ENCODE peak calls at places on chromosome 14, in four cellular contexts. One of them, this sample, is unnamed.

GRCh38 chr14:99734406-99735051 is 50.4 kb downstream of the CYP46A1 start:
- DNase-seq in K562: no peak
- DNase-seq in thyroid gland: peak
- DNase-seq in IMR-90: no peak
- DNase-seq in this sample: peak

GRCh38 chr14:101518611-101519048 is 42.7 kb upstream of the DIO3 start:
- DNase-seq in thyroid gland: peak
- DNase-seq in K562: no peak
- DNase-seq in IMR-90: no peak
- DNase-seq in this sample: no peak

GRCh38 chr14:29584992-29585391 is 342.7 kb downstream of the PRKD1 start:
- DNase-seq in thyroid gland: peak
- DNase-seq in IMR-90: peak
- DNase-seq in K562: no peak
- DNase-seq in this sample: no peak

GRCh38 chr14:52025952-52026510 is 36.7 kb downstream of the RTRAF start:
- DNase-seq in K562: no peak
- DNase-seq in thyroid gland: no peak
- DNase-seq in IMR-90: peak
- DNase-seq in this sample: no peak

GRCh38 chr14:77051101-77051500 is 22.6 kb upstream of the IRF2BPL start:
- DNase-seq in IMR-90: no peak
- DNase-seq in K562: no peak
- DNase-seq in thyroid gland: peak
- DNase-seq in this sample: no peak

GRCh38 chr14:96676161-96676560 is 121.0 kb upstream of the VRK1 start:
- DNase-seq in K562: no peak
- DNase-seq in thyroid gland: no peak
- DNase-seq in IMR-90: peak
- DNase-seq in this sample: no peak

GRCh38 chr14:30998100-30998706 is 27.2 kb upstream of the AP4S1 start:
- DNase-seq in thyroid gland: no peak
- DNase-seq in K562: no peak
- DNase-seq in IMR-90: no peak
- DNase-seq in this sample: no peak

GRCh38 chr14:31038521-31039166 is 12.5 kb upstream of the STRN3 start:
- DNase-seq in thyroid gland: no peak
- DNase-seq in K562: no peak
- DNase-seq in IMR-90: no peak
- DNase-seq in this sample: no peak

GRCh38 chr14:90677484-90678045 is 138.7 kb downstream of the TTC7B start:
- DNase-seq in thyroid gland: no peak
- DNase-seq in IMR-90: peak
- DNase-seq in K562: no peak
- DNase-seq in this sample: no peak

GRCh38 chr14:90815567-90815816 is 738 bp downstream of the TTC7B start:
- DNase-seq in K562: no peak
- DNase-seq in thyroid gland: no peak
- DNase-seq in IMR-90: no peak
- DNase-seq in this sample: no peak

GRCh38 chr14:91114079-91115065 is 499 bp downstream of the DGLUCY start:
- DNase-seq in thyroid gland: peak
- DNase-seq in K562: peak
- DNase-seq in IMR-90: peak
- DNase-seq in this sample: peak

GRCh38 chr14:103770902-103771301 is 55.3 kb downstream of the ZFYVE21 start:
- DNase-seq in IMR-90: no peak
- DNase-seq in K562: no peak
- DNase-seq in thyroid gland: no peak
- DNase-seq in this sample: no peak

GRCh38 chr14:78904094-78904493 is 733.9 kb downstream of the NRXN3 start:
- DNase-seq in K562: no peak
- DNase-seq in thyroid gland: no peak
- DNase-seq in IMR-90: no peak
- DNase-seq in this sample: no peak
- TF ChIP-seq CTCF in K562: no peak
- TF ChIP-seq CTCF in thyroid gland: no peak
- TF ChIP-seq CTCF in IMR-90: no peak
- TF ChIP-seq CTCF in this sample: no peak

DNA sequence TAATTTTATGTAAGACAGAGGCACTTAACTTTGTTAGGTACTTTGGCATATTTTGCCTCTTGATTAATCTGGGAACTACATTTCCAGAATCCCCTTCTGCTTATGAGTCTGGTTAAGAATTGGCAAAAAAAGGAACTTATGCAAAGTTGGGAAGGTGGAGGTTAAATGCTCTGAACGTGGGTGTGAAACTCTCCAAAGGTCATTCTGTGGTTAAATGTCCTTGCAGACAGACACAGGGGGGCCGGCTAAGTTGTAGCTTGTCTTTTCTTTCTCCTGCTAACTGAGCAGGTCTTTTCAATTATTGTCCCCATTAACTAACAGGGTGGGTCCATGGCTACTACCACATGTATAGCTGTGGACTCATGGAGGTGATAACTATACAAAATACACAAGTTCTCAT is 248.6 kb upstream of the NOVA1 start:
- DNase-seq in K562: peak
- DNase-seq in IMR-90: no peak
- DNase-seq in thyroid gland: no peak
- DNase-seq in this sample: no peak
- TF ChIP-seq POLR2A in K562: no peak
- TF ChIP-seq POLR2A in IMR-90: no peak
- TF ChIP-seq POLR2A in thyroid gland: no peak
- TF ChIP-seq POLR2A in this sample: no peak

DNA sequence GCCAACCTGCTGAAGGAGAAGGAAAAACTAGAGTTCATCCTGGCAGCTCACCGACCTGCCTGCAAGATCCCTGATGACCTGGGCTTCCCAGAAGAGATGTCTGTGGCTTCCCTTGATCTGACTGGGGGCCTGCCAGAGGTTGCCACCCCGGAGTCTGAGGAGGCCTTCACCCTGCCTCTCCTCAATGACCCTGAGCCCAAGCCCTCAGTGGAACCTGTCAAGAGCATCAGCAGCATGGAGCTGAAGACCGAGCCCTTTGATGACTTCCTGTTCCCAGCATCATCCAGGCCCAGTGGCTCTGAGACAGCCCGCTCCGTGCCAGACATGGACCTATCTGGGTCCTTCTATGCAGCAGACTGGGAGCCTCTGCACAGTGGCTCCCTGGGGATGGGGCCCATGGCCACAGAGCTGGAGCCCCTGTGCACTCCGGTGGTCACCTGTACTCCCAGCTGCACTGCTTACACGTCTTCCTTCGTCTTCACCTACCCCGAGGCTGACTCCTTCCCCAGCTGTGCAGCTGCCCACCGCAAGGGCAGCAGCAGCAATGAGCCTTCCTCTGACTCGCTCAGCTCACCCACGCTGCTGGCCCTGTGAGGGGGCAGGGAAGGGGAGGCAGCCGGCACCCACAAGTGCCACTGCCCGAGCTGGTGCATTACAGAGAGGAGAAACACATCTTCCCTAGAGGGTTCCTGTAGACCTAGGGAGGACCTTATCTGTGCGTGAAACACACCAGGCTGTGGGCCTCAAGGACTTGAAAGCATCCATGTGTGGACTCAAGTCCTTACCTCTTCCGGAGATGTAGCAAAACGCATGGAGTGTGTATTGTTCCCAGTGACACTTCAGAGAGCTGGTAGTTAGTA is 2.4 kb downstream of the FOS start:
- DNase-seq in thyroid gland: no peak
- DNase-seq in IMR-90: peak
- DNase-seq in K562: no peak
- DNase-seq in this sample: no peak
- TF ChIP-seq CTCF in thyroid gland: no peak
- TF ChIP-seq CTCF in IMR-90: no peak
- TF ChIP-seq CTCF in K562: no peak
- TF ChIP-seq CTCF in this sample: no peak

GRCh38 chr14:89292579-89293348 is 124.3 kb downstream of the FOXN3 start:
- DNase-seq in thyroid gland: no peak
- DNase-seq in IMR-90: no peak
- DNase-seq in K562: no peak
- DNase-seq in this sample: no peak
- TF ChIP-seq POLR2A in thyroid gland: no peak
- TF ChIP-seq POLR2A in IMR-90: no peak
- TF ChIP-seq POLR2A in K562: no peak
- TF ChIP-seq POLR2A in this sample: no peak

GRCh38 chr14:21748869-21749303 is 75.3 kb upstream of the OR4E1 start:
- DNase-seq in K562: no peak
- DNase-seq in thyroid gland: peak
- DNase-seq in IMR-90: peak
- DNase-seq in this sample: no peak
- TF ChIP-seq CTCF in K562: peak
- TF ChIP-seq CTCF in thyroid gland: no peak
- TF ChIP-seq CTCF in IMR-90: peak
- TF ChIP-seq CTCF in this sample: peak

GRCh38 chr14:24116111-24116809 is 1.5 kb upstream of the NRL start:
- DNase-seq in K562: no peak
- DNase-seq in thyroid gland: no peak
- DNase-seq in IMR-90: no peak
- DNase-seq in this sample: no peak

GRCh38 chr14:24114536-24115450 is at the start of the genes DCAF11 and NRL:
- DNase-seq in IMR-90: peak
- DNase-seq in thyroid gland: peak
- DNase-seq in K562: peak
- DNase-seq in this sample: peak

GRCh38 chr14:24113379-24113800 is 1.2 kb upstream of the DCAF11 start:
- DNase-seq in IMR-90: no peak
- DNase-seq in K562: no peak
- DNase-seq in thyroid gland: no peak
- DNase-seq in this sample: no peak

GRCh38 chr14:24115451-24116110 is 832 bp upstream of the NRL start:
- DNase-seq in K562: peak
- DNase-seq in thyroid gland: no peak
- DNase-seq in IMR-90: no peak
- DNase-seq in this sample: no peak

GRCh38 chr14:24113801-24114535 is 609 bp upstream of the DCAF11 start:
- DNase-seq in K562: peak
- DNase-seq in thyroid gland: peak
- DNase-seq in IMR-90: peak
- DNase-seq in this sample: peak
- TF ChIP-seq POLR2A in K562: peak
- TF ChIP-seq POLR2A in thyroid gland: peak
- TF ChIP-seq POLR2A in IMR-90: peak
- TF ChIP-seq POLR2A in this sample: peak

This sample was measured in Peyer's patch.